ENCODE peak calls at places on chromosomes 12 and 14, in nine cellular contexts. D is transverse colon, C is GM23338, X is sigmoid colon, P is HCT116, V is Panc1, U is prostate gland, F is spleen, Y is stomach. T is an unnamed sample. For H3K4me1 and H3K27me3, the result is how much of the 10 kb centered on the place peaks cover.

GRCh38 chr12:51242896-51243295 is 4.3 kb downstream of the DAZAP2 start:
- DNase-seq in D (no peak), Y (no peak), U (no peak), X (no peak), V (no peak), C (no peak), P (no peak), F (no peak), T (no peak)

GRCh38 chr14:34098045-34098984 is 147.4 kb upstream of the EGLN3 start:
- DNase-seq in C (peak), P (peak), D (peak), X (no peak), V (no peak), Y (peak), F (no peak), U (peak), T (no peak)

GRCh38 chr12:62882140-62882539 is 52.8 kb downstream of the PPM1H start:
- DNase-seq in P (no peak), C (no peak), Y (no peak), U (no peak), V (no peak), F (no peak), D (no peak), X (no peak), T (no peak)

GRCh38 chr14:51604078-51604477 is 47.6 kb upstream of the FRMD6 start:
- DNase-seq in X (no peak), U (no peak), Y (no peak), D (no peak), V (no peak), F (no peak), C (no peak), P (no peak), T (no peak)

GRCh38 chr12:58765653-58766554 is 154.4 kb downstream of the LRIG3 start:
- DNase-seq in P (no peak), Y (no peak), X (no peak), V (no peak), C (no peak), U (peak), D (no peak), F (no peak), T (no peak)

GRCh38 chr12:59166457-59166856 is 246.2 kb upstream of the LRIG3 start:
- DNase-seq in V (no peak), X (no peak), D (no peak), F (no peak), Y (no peak), C (no peak), P (no peak), U (no peak), T (no peak)

GRCh38 chr12:12524128-12524527 is 38.5 kb downstream of the DUSP16 start:
- DNase-seq in C (no peak), V (no peak), U (no peak), D (no peak), F (no peak), X (no peak), P (no peak), Y (no peak), T (no peak)

GRCh38 chr12:25252946-25253345 is 2.2 kb upstream of the KRAS start:
- DNase-seq in P (no peak), V (no peak), D (no peak), C (no peak), U (no peak), Y (no peak), X (no peak), F (no peak), T (no peak)

GRCh38 chr12:57173089-57173488 is 25.7 kb upstream of the LRP1-AS start:
- DNase-seq in Y (no peak), D (no peak), F (no peak), C (peak), X (no peak), V (no peak), U (no peak), P (no peak), T (no peak)

GRCh38 chr14:90137807-90138206 is 76.0 kb downstream of the KCNK13 start:
- DNase-seq in V (no peak), U (no peak), F (no peak), Y (no peak), D (no peak), P (no peak), X (no peak), C (no peak), T (no peak)

GRCh38 chr12:22042981-22043669 is 2.9 kb upstream of the CMAS start:
- DNase-seq in X (no peak), P (no peak), U (no peak), C (no peak), Y (no peak), V (peak), F (no peak), D (no peak), T (no peak)

GRCh38 chr14:66244834-66245233 is 241.3 kb upstream of the CCDC196 start:
- DNase-seq in F (no peak), V (no peak), C (no peak), X (no peak), U (no peak), P (no peak), D (no peak), Y (no peak), T (no peak)

GRCh38 chr12:124917135-124917840 is 2.8 kb upstream of the UBC start:
- DNase-seq in D (peak), F (peak), X (peak), Y (peak), U (peak), V (no peak), P (peak), C (peak), T (peak)

GRCh38 chr12:14057895-14058294 is 76.5 kb upstream of the GRIN2B start:
- DNase-seq in D (no peak), F (no peak), X (no peak), P (no peak), V (no peak), Y (no peak), C (no peak), U (no peak), T (no peak)

GRCh38 chr14:95290769-95291440 is 28.8 kb downstream of the CLMN start:
- DNase-seq in X (no peak), V (no peak), F (no peak), Y (peak), C (peak), P (no peak), U (peak), D (peak), T (no peak)

GRCh38 chr12:18677189-18677588 is 60.6 kb downstream of the PLCZ1 start:
- DNase-seq in Y (no peak), P (no peak), D (no peak), X (no peak), C (no peak), U (no peak), F (no peak), V (no peak), T (no peak)

GRCh38 chr12:49146406-49146805 is 15.2 kb upstream of the TUBA1B start:
- DNase-seq in P (no peak), Y (no peak), X (no peak), D (no peak), C (no peak), F (no peak), U (no peak), V (no peak), T (no peak)

GRCh38 chr12:109295764-109296425 is 13.2 kb downstream of the FOXN4 start:
- DNase-seq in Y (no peak), D (no peak), U (no peak), X (peak), V (no peak), C (no peak), F (no peak), P (no peak), T (no peak)

GRCh38 chr14:30223385-30223785 is 295.7 kb upstream of the PRKD1 start:
- DNase-seq in Y (peak), P (peak), X (peak), D (peak), U (peak), V (peak), F (no peak), C (no peak), T (no peak)

GRCh38 chr12:32718926-32719325 is 36.8 kb downstream of the YARS2 start:
- DNase-seq in C (no peak), V (no peak), Y (no peak), X (no peak), D (no peak), U (no peak), F (no peak), P (no peak), T (no peak)

DNA sequence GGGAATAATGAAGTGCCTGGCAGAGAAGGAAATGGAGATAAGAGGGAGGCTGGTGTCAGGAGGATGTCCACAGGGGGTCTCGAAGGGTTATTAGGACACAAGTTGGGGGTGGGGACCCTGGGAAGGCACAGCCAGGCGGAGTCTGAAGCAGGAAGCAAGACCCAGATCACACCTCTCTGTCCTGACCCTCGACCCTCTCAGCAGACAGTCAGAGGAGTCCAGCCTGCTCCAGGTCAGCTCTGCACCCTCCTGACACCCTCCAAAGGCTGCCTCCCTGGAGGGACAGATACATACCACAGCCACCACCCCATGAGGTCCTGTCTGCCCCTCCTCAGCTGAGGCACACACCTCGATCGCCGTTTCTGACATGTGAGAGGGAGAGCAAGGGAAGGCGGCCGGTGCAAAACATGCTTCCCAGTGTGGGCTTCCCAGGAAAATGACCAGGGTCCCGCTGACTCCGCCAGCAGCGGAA is 9.0 kb downstream of the BCL11B start:
- DNase-seq in Y (no peak), F (peak), D (no peak), P (no peak), C (peak), X (no peak), V (no peak), U (no peak), T (no peak)
- H3K4me1 ChIP-seq in Y (under half), F (under half), D (under half), P (under half), C (half or more), X (under half), V (under half), U (under half), T (under half)

DNA sequence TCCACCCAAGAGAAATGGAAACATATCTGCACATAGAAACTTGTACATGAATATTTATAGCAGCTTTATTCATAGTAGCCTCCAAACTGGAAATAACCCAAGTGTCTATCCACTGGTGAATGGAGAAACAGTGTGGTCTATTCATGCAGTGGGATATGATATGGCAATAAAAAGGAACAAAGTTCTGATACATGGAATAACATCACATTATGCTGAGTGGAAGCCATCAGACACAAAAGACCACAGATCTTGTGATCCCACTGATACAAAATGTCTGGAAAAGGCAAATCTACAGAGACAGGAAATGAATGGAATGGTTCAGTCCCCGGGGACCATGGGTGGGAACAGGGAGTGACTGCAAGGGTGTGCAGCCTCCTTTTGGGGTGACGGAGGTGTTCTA is 45.3 kb downstream of the JAG2 start:
- DNase-seq in P (no peak), C (no peak), U (no peak), Y (no peak), X (no peak), V (no peak), D (no peak), F (no peak), T (no peak)
- H3K27me3 ChIP-seq in P (under half), C (under half), U (under half), Y (under half), X (under half), V (under half), D (under half), F (under half), T (under half)

DNA sequence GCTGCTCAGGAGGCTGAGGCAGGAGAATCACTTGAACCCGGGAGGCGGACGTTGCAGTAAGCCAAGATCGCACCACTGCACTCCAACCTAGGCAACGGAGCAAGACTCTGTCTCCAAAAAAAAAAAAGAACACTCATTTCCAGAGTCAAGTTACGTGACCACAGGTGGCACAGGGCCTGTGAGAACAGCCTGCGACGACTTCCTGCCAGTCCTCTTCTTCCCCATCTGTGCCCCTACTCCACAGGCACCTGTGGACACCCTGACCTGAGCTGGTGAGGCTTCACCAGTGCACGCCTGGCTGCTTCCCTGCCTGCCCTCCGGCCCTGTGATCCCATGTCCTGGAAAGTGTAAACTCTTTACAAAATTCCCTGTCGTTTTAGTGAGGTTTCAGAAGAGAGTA is 77.7 kb downstream of the PPP2R5C start:
- DNase-seq in D (peak), V (no peak), U (no peak), P (no peak), Y (no peak), X (no peak), F (peak), C (no peak), T (no peak)
- TF ChIP-seq POLR2AphosphoS5 in D (no peak), V (no peak), U (no peak), P (no peak), Y (no peak), X (no peak), F (peak), C (no peak), T (no peak)

GRCh38 chr14:69040343-69040742 is 61.2 kb upstream of the ACTN1 start:
- DNase-seq in Y (no peak), V (no peak), P (no peak), X (no peak), U (no peak), D (no peak), F (no peak), C (no peak), T (no peak)

GRCh38 chr14:69036757-69037506 is 57.8 kb upstream of the ACTN1 start:
- DNase-seq in F (no peak), D (no peak), V (no peak), Y (no peak), P (no peak), U (no peak), X (no peak), C (no peak), T (no peak)

GRCh38 chr14:69037790-69038448 is 58.8 kb upstream of the ACTN1 start:
- DNase-seq in F (no peak), U (no peak), Y (no peak), X (no peak), P (no peak), C (peak), V (no peak), D (no peak), T (no peak)

GRCh38 chr14:69039287-69039628 is 60.2 kb upstream of the ACTN1 start:
- DNase-seq in P (peak), X (no peak), F (no peak), D (no peak), U (no peak), Y (no peak), V (no peak), C (no peak), T (no peak)

DNA sequence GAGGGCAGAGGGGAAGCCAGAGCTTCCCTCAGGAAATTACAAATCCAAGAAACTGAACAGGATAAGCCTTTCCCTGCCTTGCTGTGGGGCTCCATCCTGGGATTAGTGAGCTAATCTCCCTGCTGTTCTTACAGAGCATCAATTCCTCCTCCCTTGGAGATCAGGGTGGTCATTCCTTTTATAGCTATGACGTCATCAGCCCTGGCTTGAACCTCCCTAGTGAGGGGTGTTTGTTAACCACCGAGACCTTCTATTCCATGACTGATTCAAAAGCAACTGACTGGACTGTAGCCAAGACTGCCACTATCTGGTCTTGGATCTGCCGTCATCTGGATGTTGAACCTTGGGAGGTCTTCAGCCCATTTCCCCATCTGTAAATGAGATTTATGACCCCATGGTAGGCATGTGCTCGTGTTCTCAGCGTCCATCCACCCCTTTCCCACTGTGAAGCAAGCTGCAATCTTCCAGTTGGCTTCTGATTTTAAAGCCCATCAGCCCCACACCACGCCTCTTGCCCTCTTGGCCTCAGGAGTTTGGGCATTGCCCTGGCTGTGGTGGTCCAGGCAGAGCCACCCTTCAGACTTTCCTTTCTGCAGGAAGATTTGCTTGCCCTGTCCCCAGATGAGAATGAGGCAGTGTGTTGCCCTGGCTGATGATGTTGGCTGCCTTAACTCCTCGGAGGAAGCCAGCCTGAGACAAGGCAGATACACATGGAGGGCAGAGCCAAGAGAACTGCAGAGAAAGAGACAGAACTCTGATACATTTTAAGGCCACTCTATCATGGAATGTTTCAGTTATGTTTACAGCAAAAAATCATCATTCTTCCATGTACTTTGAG is 59.6 kb upstream of the ACTN1 start:
- DNase-seq in X (no peak), V (no peak), D (no peak), C (no peak), U (no peak), P (no peak), F (no peak), Y (no peak), T (no peak)
- H3K4me1 ChIP-seq in X (under half), V (under half), D (under half), C (under half), U (under half), P (under half), F (under half), Y (under half), T (under half)

DNA sequence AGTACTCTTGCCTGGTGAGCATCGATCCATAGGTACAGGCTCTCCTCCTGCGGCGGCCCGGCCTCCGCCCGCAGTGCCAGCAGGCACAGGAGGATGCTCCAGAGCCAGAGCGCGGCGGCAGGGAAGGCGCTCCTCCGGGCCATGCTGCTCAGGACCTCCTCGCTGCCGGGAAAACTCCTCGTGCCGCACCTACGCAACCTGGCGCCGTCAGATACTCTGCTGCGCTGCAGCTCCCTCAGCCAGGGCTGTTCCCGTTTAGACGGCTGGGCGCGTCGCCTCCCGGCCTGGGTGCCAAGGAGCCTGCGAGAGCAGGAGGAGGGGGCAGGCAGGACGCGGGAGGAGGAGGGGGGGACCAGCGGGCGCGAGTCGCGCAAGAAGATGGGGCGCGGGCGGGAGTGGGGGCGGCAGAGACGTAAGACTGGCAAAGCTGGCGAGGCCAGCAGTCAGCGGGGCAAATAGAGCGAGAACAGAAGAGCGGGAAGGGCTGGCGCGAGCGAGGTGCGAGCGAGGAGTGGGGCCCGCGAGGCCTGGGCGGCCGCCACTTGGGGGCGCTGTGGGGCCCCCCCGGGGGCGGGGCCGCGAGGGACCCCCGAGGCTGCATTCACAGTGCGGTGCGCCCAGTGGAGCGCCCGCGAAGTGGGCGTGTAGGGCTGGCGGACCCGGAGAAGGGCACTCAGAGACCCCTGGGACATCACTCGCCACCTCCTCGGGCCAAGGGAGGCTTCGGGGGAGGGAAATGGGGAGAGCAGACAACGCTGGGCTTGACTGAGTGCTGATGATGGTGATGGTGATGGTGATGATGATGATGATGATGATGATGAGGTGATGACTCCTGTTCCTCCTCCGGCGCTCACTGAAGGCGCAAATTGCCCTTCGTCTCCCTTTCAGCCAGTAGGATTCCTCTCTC is at the start of gene WIF1:
- DNase-seq in U (peak), D (peak), P (no peak), V (no peak), F (peak), C (peak), X (peak), Y (peak), T (no peak)
- H3K27me3 ChIP-seq in U (under half), D (half or more), P (under half), V (half or more), F (under half), C (under half), X (under half), Y (under half), T (under half)

GRCh38 chr14:24815543-24815942 is 181.6 kb upstream of the GZMB start:
- DNase-seq in Y (no peak), U (no peak), X (no peak), D (no peak), P (no peak), C (no peak), V (no peak), F (no peak), T (peak)

GRCh38 chr14:24813089-24813815 is 179.3 kb upstream of the GZMB start:
- DNase-seq in C (no peak), V (no peak), P (no peak), U (peak), X (no peak), F (no peak), D (no peak), Y (no peak), T (peak)

GRCh38 chr14:24816011-24816928 is 182.3 kb upstream of the GZMB start:
- DNase-seq in C (no peak), P (no peak), V (no peak), Y (peak), F (no peak), D (peak), X (no peak), U (no peak), T (peak)

GRCh38 chr14:24814944-24815343 is 181.0 kb upstream of the GZMB start:
- DNase-seq in C (no peak), Y (no peak), V (no peak), D (no peak), F (no peak), U (no peak), X (no peak), P (no peak), T (peak)

GRCh38 chr14:24813819-24814259 is 179.8 kb upstream of the GZMB start:
- DNase-seq in F (no peak), Y (no peak), X (no peak), C (no peak), V (no peak), D (no peak), U (no peak), P (no peak), T (peak)
- TF ChIP-seq POLR2AphosphoS5 in F (no peak), Y (no peak), X (no peak), C (no peak), V (no peak), D (no peak), U (no peak), P (no peak), T (no peak)

DNA sequence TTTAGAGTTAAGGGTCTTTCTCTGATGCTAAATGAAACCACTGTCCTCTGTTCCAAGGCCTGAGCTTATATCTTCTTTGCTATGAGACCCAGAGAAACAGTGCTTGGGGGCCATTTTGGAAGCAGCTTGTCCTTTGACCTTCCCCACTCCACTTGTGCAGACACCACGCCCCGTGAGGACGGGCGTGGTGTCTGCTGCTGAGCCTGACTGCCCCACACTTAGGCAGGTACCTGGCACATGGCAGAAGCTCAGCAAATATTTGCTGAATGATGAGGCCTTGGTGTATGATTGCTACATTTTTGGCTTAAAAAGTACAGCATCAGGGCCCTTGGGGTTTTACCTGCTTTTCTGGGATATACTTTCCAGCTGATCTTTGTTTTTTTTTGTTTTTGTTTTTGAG is 69.9 kb downstream of the RASSF3 start:
- DNase-seq in X (no peak), P (no peak), C (no peak), Y (no peak), D (peak), U (no peak), F (no peak), V (no peak), T (no peak)
- H3K4me1 ChIP-seq in X (half or more), P (half or more), C (under half), Y (half or more), D (half or more), U (under half), F (half or more), V (half or more), T (half or more)